ENCODE peak calls at places on chromosome 5, in four cellular contexts. F is activated B cell treated with CpG ODN at 0.5 μM for 24 hours, G is B cell, X is foreskin fibroblast. Q is an unnamed sample.

GRCh38 chr5:36073595-36074216 is 7.0 kb upstream of the UGT3A2 start:
- DNase-seq in F (no peak), G (no peak), X (no peak), Q (no peak)

GRCh38 chr5:155316310-155316709 is 302.8 kb downstream of the KIF4B start:
- DNase-seq in F (no peak), G (no peak), X (no peak), Q (no peak)

GRCh38 chr5:37662789-37663475 is 176.9 kb downstream of the GDNF start:
- DNase-seq in F (no peak), G (no peak), X (no peak), Q (no peak)

GRCh38 chr5:54581831-54582548 is 64.4 kb downstream of the SNX18 start:
- DNase-seq in F (no peak), G (no peak), X (no peak), Q (no peak)

GRCh38 chr5:34582364-34582763 is 73.8 kb upstream of the RAI14 start:
- DNase-seq in F (no peak), G (no peak), X (no peak), Q (no peak)

GRCh38 chr5:150022163-150022540 is 21.6 kb downstream of the HMGXB3 start:
- DNase-seq in F (no peak), G (no peak), X (peak; percentile 85), Q (no peak)

GRCh38 chr5:78607864-78608263 is 40.7 kb downstream of the LHFPL2 start:
- DNase-seq in F (no peak), G (no peak), X (no peak), Q (no peak)

GRCh38 chr5:77316871-77317661 is 106.6 kb downstream of the PDE8B start:
- DNase-seq in F (no peak), G (no peak), X (peak; percentile 14), Q (no peak)

GRCh38 chr5:137876101-137876500 is 8.4 kb downstream of the MYOT start:
- DNase-seq in F (no peak), G (no peak), X (no peak), Q (no peak)

GRCh38 chr5:9516591-9516990 is 29.3 kb downstream of the SEMA5A start:
- DNase-seq in F (no peak), G (no peak), X (no peak), Q (no peak)

GRCh38 chr5:160298189-160298588 is 14.2 kb downstream of the CCNJL start:
- DNase-seq in F (no peak), G (no peak), X (no peak), Q (no peak)

GRCh38 chr5:170691623-170692022 is 91.9 kb upstream of the GABRP start:
- DNase-seq in F (no peak), G (no peak), X (no peak), Q (no peak)

GRCh38 chr5:77133061-77133758 is 46.1 kb upstream of the ZBED3 start:
- DNase-seq in F (no peak), G (no peak), X (peak; percentile 96), Q (no peak)

GRCh38 chr5:74951855-74952254 is 85.7 kb upstream of the FAM169A start:
- DNase-seq in F (no peak), G (no peak), X (no peak), Q (no peak)

GRCh38 chr5:110510146-110510545 is 216.3 kb downstream of the TMEM232 start:
- DNase-seq in F (no peak), G (no peak), X (no peak), Q (no peak)

GRCh38 chr5:72046106-72046505 is 61.2 kb upstream of the MAP1B start:
- DNase-seq in F (no peak), G (no peak), X (no peak), Q (no peak)

GRCh38 chr5:60533789-60534188 is 166.2 kb downstream of the DEPDC1B start:
- DNase-seq in F (no peak), G (no peak), X (no peak), Q (no peak)

GRCh38 chr5:885529-885928 is 7.1 kb downstream of the BRD9 start:
- DNase-seq in F (no peak), G (no peak), X (no peak), Q (no peak)

GRCh38 chr5:132591140-132591539 is 34.4 kb downstream of the RAD50 start:
- DNase-seq in F (no peak), G (no peak), X (peak; percentile 6), Q (no peak)

GRCh38 chr5:98314262-98314661 is 459.2 kb upstream of the RGMB start:
- DNase-seq in F (no peak), G (no peak), X (peak; percentile 75), Q (no peak)

GRCh38 chr5:171355302-171355724 is 32.3 kb upstream of the NPM1 start:
- DNase-seq in F (no peak), G (no peak), X (no peak), Q (no peak)

GRCh38 chr5:41524174-41524573 is 13.8 kb upstream of the PLCXD3 start:
- DNase-seq in F (no peak), G (no peak), X (no peak), Q (no peak)

GRCh38 chr5:41522193-41522786 is 11.9 kb upstream of the PLCXD3 start:
- DNase-seq in F (no peak), G (no peak), X (no peak), Q (no peak)

GRCh38 chr5:41517909-41518308 is 7.5 kb upstream of the PLCXD3 start:
- DNase-seq in F (no peak), G (no peak), X (no peak), Q (no peak)

GRCh38 chr5:41519801-41520200 is 9.4 kb upstream of the PLCXD3 start:
- DNase-seq in F (no peak), G (no peak), X (no peak), Q (no peak)
- TF ChIP-seq CTCF in F (no peak), G (no peak), X (peak; percentile 5), Q (peak; percentile 20)

DNA sequence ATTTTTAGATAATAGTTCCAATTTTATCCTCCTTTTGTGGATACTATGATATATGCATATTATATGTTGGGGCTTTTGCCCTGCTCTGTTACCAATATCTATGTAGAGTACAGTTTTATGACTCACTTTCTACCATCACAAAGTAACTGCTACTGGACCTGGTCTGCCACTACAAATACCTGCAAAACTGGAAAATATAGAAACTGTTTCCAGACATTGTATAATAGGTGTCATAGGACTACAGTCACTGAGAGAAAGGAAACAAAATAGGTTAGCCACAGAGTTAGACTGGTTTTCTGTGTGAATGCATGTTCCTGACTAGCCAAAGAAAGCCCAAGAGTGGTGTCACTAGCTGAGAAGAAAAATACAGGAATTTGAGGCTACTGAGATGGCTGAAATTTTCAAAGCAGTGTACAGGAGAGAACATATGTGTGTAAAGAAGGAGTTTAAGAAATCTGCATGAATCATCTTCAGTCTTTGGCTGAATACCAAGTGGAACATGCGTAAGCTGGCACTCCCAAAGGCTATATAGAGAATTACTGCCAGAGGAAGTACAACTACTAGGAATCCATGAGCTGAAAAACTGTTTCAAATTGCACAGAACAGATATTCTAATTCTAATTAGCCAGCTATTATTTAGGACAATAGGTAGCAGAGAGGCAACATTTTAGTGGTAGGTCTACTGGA is 29.0 kb upstream of the FAM174A start:
- DNase-seq in F (no peak), G (no peak), X (peak; percentile 39), Q (no peak)
- TF ChIP-seq CTCF in F (no peak), G (no peak), X (no peak), Q (no peak)

DNA sequence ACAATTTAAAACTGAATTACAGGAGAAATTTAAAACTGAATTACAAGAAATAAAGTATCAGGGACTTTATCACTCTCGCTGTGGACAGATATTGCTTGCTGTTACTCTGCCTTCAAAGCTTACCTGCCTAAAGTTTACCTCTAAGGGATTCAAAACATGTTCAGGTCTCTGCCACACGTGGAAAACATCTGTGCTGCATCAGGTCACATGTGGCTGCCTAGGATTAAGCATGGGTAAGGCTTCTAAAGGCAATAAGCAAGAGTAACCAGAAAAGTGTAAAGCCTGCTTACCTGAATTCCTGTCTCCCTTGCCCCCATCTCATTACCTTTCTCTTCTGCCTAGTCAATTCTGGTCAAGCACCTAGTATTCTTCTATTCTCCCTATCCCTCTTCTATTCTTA is 18.9 kb downstream of the MINAR2 start:
- DNase-seq in F (no peak), G (no peak), X (no peak), Q (no peak)
- TF ChIP-seq CTCF in F (no peak), G (no peak), X (no peak), Q (no peak)

GRCh38 chr5:130874861-130875419 is 290.1 kb downstream of the HINT1 start:
- DNase-seq in F (no peak), G (no peak), X (peak; percentile 1), Q (no peak)

GRCh38 chr5:130875673-130876072 is 289.4 kb downstream of the HINT1 start:
- DNase-seq in F (no peak), G (no peak), X (no peak), Q (no peak)

GRCh38 chr5:130868186-130868821 is 296.8 kb downstream of the HINT1 start:
- DNase-seq in F (no peak), G (no peak), X (no peak), Q (no peak)

GRCh38 chr5:130871346-130872086 is 293.5 kb downstream of the HINT1 start:
- DNase-seq in F (no peak), G (no peak), X (peak; percentile 3), Q (no peak)
- TF ChIP-seq CTCF in F (no peak), G (peak; percentile 69), X (peak; percentile 56), Q (peak; percentile 58)

DNA sequence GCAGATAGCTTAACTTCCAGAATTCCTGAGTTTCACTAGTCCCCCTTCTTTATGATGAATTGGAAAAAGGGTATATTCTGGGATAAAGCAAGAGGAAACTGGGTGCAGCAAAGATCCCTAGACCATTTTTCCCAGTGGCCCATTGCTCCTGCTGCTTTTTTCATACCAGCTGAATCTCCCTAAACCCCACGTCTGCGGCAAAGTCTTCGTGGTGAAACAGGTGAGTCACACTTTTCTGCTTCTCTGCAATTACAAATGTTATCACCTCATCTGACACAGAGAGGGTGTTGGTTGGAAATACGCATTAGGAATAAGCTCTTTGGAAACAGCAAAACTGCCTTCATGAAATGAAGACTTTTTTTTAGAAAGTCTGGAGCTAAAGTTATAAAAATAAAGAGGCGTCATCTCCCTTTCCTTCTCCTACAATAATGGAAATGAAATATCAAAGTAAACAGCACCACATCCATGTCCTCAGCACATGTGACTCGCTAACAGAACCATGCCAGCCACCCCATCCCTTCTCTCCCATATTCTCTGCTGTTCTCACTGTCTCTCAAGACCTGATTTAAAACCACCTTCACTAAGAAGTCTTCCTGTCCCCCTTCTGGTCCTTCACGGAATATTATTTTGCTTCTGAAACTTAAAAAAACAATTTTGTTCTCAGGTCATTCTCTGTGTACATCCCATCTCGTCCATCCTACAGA is 39.5 kb upstream of the GLRX start:
- DNase-seq in F (no peak), G (no peak), X (no peak), Q (no peak)
- TF ChIP-seq CTCF in F (no peak), G (no peak), X (no peak), Q (no peak)

GRCh38 chr5:119279093-119279492 is 76.7 kb upstream of the TNFAIP8 start:
- DNase-seq in F (no peak), G (no peak), X (no peak), Q (no peak)
- TF ChIP-seq CTCF in F (no peak), G (no peak), X (no peak), Q (no peak)

DNA sequence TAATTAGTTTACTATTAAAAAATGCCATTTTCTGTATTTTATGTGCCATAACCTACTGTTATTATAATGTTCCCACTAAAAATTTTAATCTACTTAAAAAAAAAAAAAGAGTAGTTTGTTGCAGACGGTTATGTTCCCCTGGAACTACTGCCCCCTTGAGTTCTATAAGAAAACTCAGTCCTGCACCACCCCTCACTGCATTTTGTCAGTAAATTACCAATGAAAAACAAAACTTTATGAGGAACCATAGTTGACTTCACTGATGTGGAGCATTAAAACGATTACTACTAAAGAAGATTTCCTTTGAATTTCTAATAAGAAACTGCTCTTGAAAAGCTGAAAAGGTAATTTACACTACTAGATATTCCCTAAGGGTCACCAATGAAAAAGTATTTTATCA is 288.7 kb downstream of the FBXL17 start:
- DNase-seq in F (no peak), G (no peak), X (no peak), Q (no peak)
- TF ChIP-seq CTCF in F (no peak), G (no peak), X (peak; percentile 42), Q (peak; percentile 67)

GRCh38 chr5:168186289-168187074 is 105.0 kb upstream of the WWC1 start:
- DNase-seq in F (no peak), G (no peak), X (no peak), Q (no peak)
- TF ChIP-seq CTCF in F (no peak), G (no peak), X (no peak), Q (no peak)